ENCODE peak calls at places on chromosomes 1 and 21, in seven cellular contexts. N, S, H, I, D, R and A are unnamed samples.

GRCh38 chr1:181936768-181937581 is 124.5 kb downstream of the ZNF648 start:
- DNase-seq in N (no peak), S (peak; percentile 90), H (peak; percentile 90), I (peak; percentile 61), D (peak; percentile 84), R (no peak), A (peak; percentile 69)

GRCh38 chr1:16905112-16905855 is 9.5 kb downstream of the RNU1-2 start:
- DNase-seq in N (peak; percentile 96), S (peak; percentile 93), H (peak; percentile 66), I (peak; percentile 62), D (peak; percentile 67), R (peak; percentile 96), A (peak; percentile 90)

GRCh38 chr1:2416403-2416802 is 4.0 kb upstream of the PEX10 start:
- DNase-seq in N (no peak), S (no peak), H (no peak), I (no peak), D (no peak), R (no peak), A (no peak)

GRCh38 chr1:84691139-84691783 is 1.0 kb upstream of the SSX2IP start:
- DNase-seq in N (no peak), S (peak; percentile 25), H (peak; percentile 33), I (no peak), D (no peak), R (no peak), A (no peak)

GRCh38 chr21:36916718-36917117 is 49.8 kb downstream of the HLCS start:
- DNase-seq in N (no peak), S (no peak), H (no peak), I (no peak), D (no peak), R (no peak), A (no peak)

GRCh38 chr1:177969109-177969508 is 749 bp downstream of the SEC16B start:
- DNase-seq in N (no peak), S (no peak), H (no peak), I (no peak), D (no peak), R (no peak), A (no peak)

GRCh38 chr21:34965200-34966174 is 83.6 kb downstream of the RUNX1 start:
- DNase-seq in N (peak; percentile 83), S (no peak), H (no peak), I (no peak), D (no peak), R (peak; percentile 94), A (no peak)

GRCh38 chr1:95583811-95584210 is 349.8 kb downstream of the RWDD3 start:
- DNase-seq in N (no peak), S (peak; percentile 13), H (no peak), I (no peak), D (no peak), R (no peak), A (no peak)

GRCh38 chr1:33165809-33166208 is 16.0 kb downstream of the TRIM62 start:
- DNase-seq in N (no peak), S (no peak), H (no peak), I (no peak), D (no peak), R (no peak), A (no peak)

GRCh38 chr1:231028676-231029075 is 11.4 kb downstream of the FAM89A start:
- DNase-seq in N (no peak), S (peak; percentile 26), H (peak; percentile 47), I (no peak), D (no peak), R (no peak), A (peak; percentile 24)

GRCh38 chr1:202143011-202143767 is 1.3 kb downstream of the ARL8A start:
- DNase-seq in N (no peak), S (no peak), H (no peak), I (no peak), D (no peak), R (peak; percentile 25), A (peak; percentile 42)

GRCh38 chr1:182595641-182596240 is 6.7 kb upstream of the RNASEL start:
- DNase-seq in N (peak; percentile 69), S (peak; percentile 79), H (peak; percentile 72), I (no peak), D (peak; percentile 90), R (peak; percentile 69), A (peak; percentile 95)

GRCh38 chr1:31640964-31641363 is 3.7 kb downstream of the PEF1 start:
- DNase-seq in N (no peak), S (peak; percentile 35), H (no peak), I (no peak), D (no peak), R (no peak), A (no peak)

GRCh38 chr1:17162941-17163340 is 42.0 kb upstream of the PADI1 start:
- DNase-seq in N (no peak), S (no peak), H (no peak), I (no peak), D (no peak), R (no peak), A (peak; percentile 99)

GRCh38 chr21:46093668-46094400 is 4.1 kb upstream of the COL6A2 start:
- DNase-seq in N (no peak), S (no peak), H (peak; percentile 28), I (no peak), D (peak; percentile 44), R (no peak), A (no peak)

GRCh38 chr21:46004168-46004861 is 22.7 kb downstream of the COL6A1 start:
- DNase-seq in N (no peak), S (no peak), H (peak; percentile 24), I (no peak), D (peak; percentile 39), R (no peak), A (no peak)

GRCh38 chr1:27071049-27071416 is 58.4 kb upstream of the TENT5B start:
- DNase-seq in N (peak; percentile 38), S (peak; percentile 55), H (peak; percentile 64), I (peak; percentile 36), D (no peak), R (peak; percentile 36), A (no peak)

GRCh38 chr21:27366846-27367245 is 400.0 kb upstream of the ADAMTS5 start:
- DNase-seq in N (peak; percentile 26), S (no peak), H (no peak), I (no peak), D (no peak), R (peak; percentile 41), A (no peak)

GRCh38 chr1:35708179-35708891 is 10.3 kb downstream of the C1orf216 start:
- DNase-seq in N (no peak), S (peak; percentile 71), H (peak; percentile 67), I (no peak), D (peak; percentile 67), R (no peak), A (no peak)

GRCh38 chr1:243580072-243580471 is 270.0 kb downstream of the AKT3 start:
- DNase-seq in N (peak; percentile 24), S (peak; percentile 24), H (no peak), I (no peak), D (no peak), R (peak; percentile 82), A (no peak)

GRCh38 chr21:32803651-32804050 is 32.1 kb upstream of the PAXBP1 start:
- DNase-seq in N (peak; percentile 30), S (no peak), H (no peak), I (no peak), D (no peak), R (no peak), A (no peak)

GRCh38 chr21:32802954-32803353 is 31.4 kb upstream of the PAXBP1 start:
- DNase-seq in N (no peak), S (no peak), H (no peak), I (no peak), D (no peak), R (no peak), A (no peak)

GRCh38 chr21:32812035-32812434 is 40.5 kb upstream of the PAXBP1 start:
- DNase-seq in N (peak; percentile 10), S (no peak), H (no peak), I (no peak), D (no peak), R (no peak), A (peak; percentile 76)

GRCh38 chr21:32807717-32808380 is 36.3 kb upstream of the PAXBP1 start:
- DNase-seq in N (peak; percentile 38), S (no peak), H (no peak), I (peak; percentile 20), D (no peak), R (no peak), A (no peak)

DNA sequence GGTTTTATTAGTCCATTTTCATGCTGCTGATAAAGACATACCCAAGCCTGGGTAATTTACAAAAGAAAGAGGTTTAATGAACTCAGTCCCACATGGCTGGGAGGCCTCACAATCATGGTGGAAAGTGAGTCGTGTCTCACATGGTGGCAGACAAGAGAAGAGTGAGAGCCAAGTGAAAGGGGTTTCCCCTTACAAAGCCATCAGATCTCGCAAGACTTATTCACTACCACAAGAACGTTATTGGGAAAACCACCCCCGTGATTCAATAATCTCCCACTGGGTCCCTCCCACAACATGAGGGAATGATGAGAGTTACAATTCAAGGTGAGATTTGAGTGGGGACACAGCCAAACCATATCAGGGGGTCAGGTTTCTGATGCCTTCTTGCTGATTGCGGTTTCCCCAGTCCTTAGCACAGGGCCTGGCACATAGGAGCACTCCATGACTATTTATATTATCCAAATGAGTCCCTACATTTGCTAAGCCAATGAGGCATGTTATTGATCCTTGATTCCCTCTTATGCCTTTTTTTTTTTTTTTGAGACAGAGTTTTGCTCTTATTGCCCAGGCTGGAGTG is 35.3 kb upstream of the PAXBP1 start:
- DNase-seq in N (peak; percentile 40), S (no peak), H (no peak), I (no peak), D (no peak), R (no peak), A (no peak)
- H2AK5ac ChIP-seq in N (no peak overlapping the region), S (no peak overlapping the region), H (no peak overlapping the region), I (no peak overlapping the region), D (no peak overlapping the region), R (no peak overlapping the region), A (no peak overlapping the region)

GRCh38 chr1:204319462-204319861 is 40.3 kb downstream of the PLEKHA6 start:
- DNase-seq in N (peak; percentile 97), S (peak; percentile 71), H (no peak), I (no peak), D (no peak), R (peak; percentile 96), A (peak; percentile 94)
- H3K9ac ChIP-seq in N (no peak overlapping the region), S (no peak overlapping the region), H (no peak overlapping the region), I (no peak overlapping the region), D (no peak overlapping the region), R (no peak overlapping the region), A (no peak overlapping the region)

GRCh38 chr1:23695667-23696066 is 4.1 kb downstream of the RPL11 start:
- DNase-seq in N (no peak), S (no peak), H (no peak), I (no peak), D (no peak), R (no peak), A (no peak)

GRCh38 chr1:23692308-23692871 is 784 bp downstream of the RPL11 start:
- DNase-seq in N (no peak), S (peak; percentile 28), H (no peak), I (no peak), D (no peak), R (peak; percentile 19), A (peak; percentile 16)

GRCh38 chr1:23693599-23693998 is 2.0 kb downstream of the RPL11 start:
- DNase-seq in N (no peak), S (no peak), H (no peak), I (no peak), D (no peak), R (no peak), A (no peak)

GRCh38 chr1:23694371-23694770 is 2.8 kb downstream of the RPL11 start:
- DNase-seq in N (no peak), S (no peak), H (no peak), I (no peak), D (no peak), R (no peak), A (no peak)

GRCh38 chr1:23691499-23692307 is at the start of gene RPL11:
- DNase-seq in N (peak; percentile 97), S (peak; percentile 98), H (peak; percentile 94), I (peak; percentile 89), D (peak; percentile 84), R (peak; percentile 97), A (peak; percentile 96)
- H2AK5ac ChIP-seq in N (peak within 1 kb of the TSS; percentile 98), S (no peak within 1 kb of the TSS), H (no peak within 1 kb of the TSS), I (peak within 1 kb of the TSS; percentile 80), D (peak within 1 kb of the TSS; percentile 34), R (peak within 1 kb of the TSS; percentile 98), A (peak within 1 kb of the TSS; percentile 96)

GRCh38 chr1:46717654-46718053 is 1.3 kb downstream of the EFCAB14 start:
- DNase-seq in N (no peak), S (no peak), H (no peak), I (no peak), D (no peak), R (peak; percentile 3), A (peak; percentile 17)
- H3K9ac ChIP-seq in N (peak overlapping the region; percentile 19), S (peak overlapping the region; percentile 86), H (peak overlapping the region; percentile 87), I (no peak overlapping the region), D (peak overlapping the region; percentile 30), R (peak overlapping the region; percentile 96), A (no peak overlapping the region)